ENCODE peak calls at places on chromosomes 4 and X, in eight cellular contexts. Q is aorta; R is DMS153; J is iris pigment epithelial cell; O is sigmoid colon; G is HS-5; B is stimulated activated CD4-positive, alpha-beta T cell treated with anti-CD3 and anti-CD28 coated beads, Interleukin-4, amount 100 ng/mL, for 1 hour; S is pons. W is an unnamed sample.

GRCh38 chrX:39773923-39774803 is 323.6 kb downstream of the BCOR start:
- DNase-seq in Q (no peak), R (no peak), J (peak), O (no peak), G (no peak), B (peak), S (no peak), W (no peak)

GRCh38 chrX:46791927-46792825 is 33.3 kb upstream of the SLC9A7 start:
- DNase-seq in Q (no peak), R (no peak), J (peak), O (no peak), G (peak), B (peak), S (no peak), W (no peak)

GRCh38 chr4:1277667-1278335 is 11.9 kb upstream of the MAEA start:
- DNase-seq in Q (no peak), R (no peak), J (no peak), O (no peak), G (no peak), B (no peak), S (no peak), W (no peak)

GRCh38 chrX:10007604-10008003 is 40.4 kb downstream of the CLDN34 start:
- DNase-seq in Q (no peak), R (no peak), J (peak), O (no peak), G (no peak), B (no peak), S (no peak), W (no peak)

GRCh38 chrX:48003758-48004457 is at the start of gene ZNF182:
- DNase-seq in Q (peak), R (peak), J (peak), O (peak), G (peak), B (peak), S (peak), W (peak)

GRCh38 chr4:68163754-68164153 is 34.1 kb upstream of the TMPRSS11F start:
- DNase-seq in Q (no peak), R (no peak), J (no peak), O (no peak), G (no peak), B (no peak), S (no peak), W (no peak)

GRCh38 chrX:113001836-113002235 is 161.2 kb upstream of the AMOT start:
- DNase-seq in Q (no peak), R (no peak), J (no peak), O (no peak), G (no peak), B (no peak), S (no peak), W (no peak)

GRCh38 chrX:77276742-77277141 is 170.4 kb upstream of the FGF16 start:
- DNase-seq in Q (no peak), R (no peak), J (no peak), O (no peak), G (no peak), B (no peak), S (no peak), W (no peak)

GRCh38 chr4:101669138-101669831 is 121.2 kb upstream of the BANK1 start:
- DNase-seq in Q (no peak), R (no peak), J (no peak), O (no peak), G (no peak), B (no peak), S (no peak), W (peak)